ENCODE peak calls at places on chromosome 14, in five cellular contexts. W is activated naive CD4-positive, alpha-beta T cell; C is AG08396; M is amygdala; P is GM12878. R is an unnamed sample.

GRCh38 chr14:68873379-68873778 is 80.5 kb upstream of the ZFP36L1 start:
- DNase-seq in M (no peak), W (no peak), P (no peak), C (no peak), R (no peak)

GRCh38 chr14:92549096-92549852 is 35.7 kb downstream of the RIN3 start:
- DNase-seq in M (no peak), W (no peak), C (no peak), P (no peak), R (no peak)

GRCh38 chr14:100524233-100524932 is 62.8 kb downstream of the BEGAIN start:
- DNase-seq in W (no peak), P (no peak), C (no peak), M (no peak), R (no peak)

GRCh38 chr14:59333668-59334067 is 131.5 kb downstream of the GPR135 start:
- DNase-seq in C (peak), M (no peak), P (no peak), W (no peak), R (no peak)

GRCh38 chr14:56487090-56487667 is 92.4 kb upstream of the TMEM260 start:
- DNase-seq in P (no peak), W (no peak), M (no peak), C (no peak), R (no peak)

GRCh38 chr14:23829736-23830474 is 123.7 kb upstream of the DHRS4 start:
- DNase-seq in C (peak), P (no peak), M (no peak), W (no peak), R (no peak)

GRCh38 chr14:71430321-71431168 is 501.7 kb upstream of the RGS6 start:
- DNase-seq in C (no peak), P (peak), M (no peak), W (no peak), R (no peak)

GRCh38 chr14:70882771-70883492 is 24.3 kb upstream of the PCNX1 start:
- DNase-seq in C (peak), P (peak), M (no peak), W (no peak), R (no peak)

GRCh38 chr14:92495041-92495440 is 18.5 kb upstream of the RIN3 start:
- DNase-seq in W (no peak), C (no peak), M (no peak), P (no peak), R (no peak)

GRCh38 chr14:73743431-73743931 is 29.3 kb upstream of the PNMA1 start:
- DNase-seq in C (no peak), M (no peak), W (no peak), P (no peak), R (peak)

GRCh38 chr14:105879503-105879866 is 353.1 kb downstream of the TMEM121 start:
- DNase-seq in C (no peak), P (no peak), W (no peak), M (no peak), R (no peak)

GRCh38 chr14:65169351-65169750 is 67.0 kb upstream of the MAX start:
- DNase-seq in W (no peak), M (no peak), P (peak), C (peak), R (no peak)

GRCh38 chr14:89351364-89351957 is 65.6 kb downstream of the FOXN3 start:
- DNase-seq in P (peak), C (no peak), W (no peak), M (no peak), R (peak)

R was measured in naive thymus-derived CD8-positive, alpha-beta T cell.